ENCODE peak calls at places on chromosomes 6 and 20, in ten cellular contexts. Q is mammary epithelial cell; W is CD8-positive, alpha-beta T cell; O is fibroblast of lung; S is adrenal gland; P is esophagus squamous epithelium; T is tibial nerve; X is psoas muscle; V is keratinocyte; K is mucosa of descending colon. U is an unnamed sample. For H3K4me1, the result is how much of the 10 kb centered on the place peaks cover.

GRCh38 chr6:160042788-160043301 is 74.0 kb downstream of the IGF2R start:
- DNase-seq in Q (peak), W (no peak), O (peak), S (peak), P (no peak), T (no peak), X (no peak), V (no peak), K (no peak), U (no peak)

GRCh38 chr6:56595490-56596122 is 47.1 kb downstream of the DST start:
- DNase-seq in Q (peak), W (peak), O (peak), S (no peak), P (no peak), T (no peak), X (no peak), V (no peak), K (no peak), U (peak)

GRCh38 chr20:3595541-3595940 is 67.7 kb downstream of the GFRA4 start:
- DNase-seq in Q (no peak), W (no peak), O (no peak), S (no peak), P (no peak), T (no peak), X (no peak), V (no peak), K (no peak), U (no peak)

GRCh38 chr6:105318660-105319059 is 84.2 kb downstream of the PREP start:
- DNase-seq in Q (peak), W (no peak), O (peak), S (no peak), P (no peak), T (no peak), X (no peak), V (peak), K (no peak), U (no peak)

GRCh38 chr6:34243901-34244884 is 4.6 kb downstream of the SMIM29 start:
- DNase-seq in Q (peak), W (peak), O (peak), S (peak), P (no peak), T (peak), X (peak), V (peak), K (no peak), U (peak)

GRCh38 chr20:4957939-4958362 is 43.4 kb downstream of the SLC23A2 start:
- DNase-seq in Q (no peak), W (no peak), O (peak), S (no peak), P (no peak), T (no peak), X (no peak), V (no peak), K (no peak), U (no peak)

GRCh38 chr6:167238694-167239467 is 52.2 kb upstream of the UNC93A start:
- DNase-seq in Q (no peak), W (no peak), O (no peak), S (no peak), P (no peak), T (no peak), X (no peak), V (no peak), K (no peak), U (no peak)

GRCh38 chr20:46592580-46593362 is 42.3 kb upstream of the OCSTAMP start:
- DNase-seq in Q (no peak), W (no peak), O (no peak), S (no peak), P (no peak), T (no peak), X (no peak), V (no peak), K (no peak), U (peak)

GRCh38 chr6:21992178-21992967 is 304.5 kb downstream of the PRL start:
- DNase-seq in Q (peak), W (no peak), O (peak), S (no peak), P (no peak), T (no peak), X (no peak), V (no peak), K (no peak), U (no peak)

DNA sequence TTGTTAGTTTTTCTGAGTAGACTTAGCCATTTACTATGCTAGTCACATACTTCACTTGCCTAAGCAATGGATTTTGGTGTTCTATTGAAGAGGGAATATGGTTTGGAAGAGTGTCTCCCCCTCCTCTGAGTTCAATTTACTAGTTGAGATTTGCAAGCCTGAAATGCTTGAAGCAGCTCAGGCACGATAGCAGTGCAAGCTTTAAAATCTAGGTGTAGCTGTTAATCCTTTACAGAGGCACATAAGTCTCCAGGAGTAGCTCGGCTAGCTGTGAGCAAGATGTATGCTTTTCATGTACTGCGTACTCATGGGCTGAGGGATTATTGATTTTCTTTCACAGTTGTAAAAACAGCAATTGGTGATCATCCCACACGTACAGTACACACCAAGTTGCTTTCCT is 745 bp downstream of the FLRT3 start:
- DNase-seq in Q (peak), W (no peak), O (peak), S (no peak), P (no peak), T (no peak), X (no peak), V (no peak), K (no peak), U (no peak)
- TF ChIP-seq CTCF in Q (peak), W (no peak), O (no peak), S (no peak), P (no peak), T (no peak), X (no peak), V (no peak), K (no peak), U (no peak)

GRCh38 chr6:11211235-11211634 is 21.2 kb downstream of the NEDD9 start:
- DNase-seq in Q (no peak), W (no peak), O (peak), S (no peak), P (no peak), T (no peak), X (no peak), V (no peak), K (no peak), U (no peak)
- H3K4me1 ChIP-seq in Q (under half), W (under half), O (under half), S (under half), P (under half), T (half or more), X (half or more), V (half or more), K (under half), U (under half)

DNA sequence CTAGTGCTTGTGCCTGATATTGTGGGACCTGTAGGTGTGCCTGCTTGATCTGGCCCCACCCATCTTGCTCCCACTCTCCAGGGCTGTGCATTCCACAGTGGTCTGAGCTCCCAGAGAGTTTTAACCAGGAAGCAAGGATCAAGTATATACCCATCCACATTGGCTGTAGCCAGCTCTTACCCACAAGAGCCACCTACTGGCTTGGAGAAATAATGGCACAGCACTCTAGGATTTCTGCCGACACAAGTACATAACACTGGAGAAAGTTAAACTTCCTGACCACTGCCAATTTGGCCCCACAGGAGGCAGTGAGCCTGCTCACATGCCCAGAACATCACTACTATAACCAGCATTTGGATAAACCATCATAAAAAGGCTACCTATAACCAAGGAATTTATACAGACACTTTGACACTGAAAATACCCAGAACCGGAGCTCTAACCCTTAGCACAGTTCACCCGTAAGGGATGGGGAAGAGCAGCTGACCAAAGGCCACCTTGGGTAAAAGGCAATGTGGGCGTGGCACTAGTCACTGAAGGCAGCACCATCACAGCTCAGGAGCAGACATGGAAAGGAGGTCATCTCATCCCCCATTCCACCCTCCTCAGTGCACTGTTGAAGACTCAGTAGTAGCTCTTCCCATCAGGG is 440.4 kb downstream of the BTBD3 start:
- DNase-seq in Q (peak), W (no peak), O (no peak), S (no peak), P (no peak), T (no peak), X (no peak), V (no peak), K (no peak), U (peak)
- TF ChIP-seq CTCF in Q (peak), W (no peak), O (peak), S (no peak), P (no peak), T (no peak), X (no peak), V (peak), K (no peak), U (peak)

GRCh38 chr6:35493307-35493983 is 3.4 kb downstream of the TEAD3 start:
- DNase-seq in Q (no peak), W (no peak), O (no peak), S (no peak), P (no peak), T (no peak), X (no peak), V (no peak), K (no peak), U (no peak)
- H3K4me1 ChIP-seq in Q (half or more), W (under half), O (under half), S (under half), P (half or more), T (under half), X (half or more), V (half or more), K (under half), U (under half)

GRCh38 chr6:63193324-63193723 is 17.9 kb upstream of the FKBP1C start:
- DNase-seq in Q (no peak), W (no peak), O (no peak), S (no peak), P (no peak), T (no peak), X (no peak), V (no peak), K (no peak), U (no peak)

GRCh38 chr6:63186970-63187369 is 24.3 kb upstream of the FKBP1C start:
- DNase-seq in Q (no peak), W (no peak), O (no peak), S (no peak), P (no peak), T (no peak), X (no peak), V (no peak), K (no peak), U (no peak)

GRCh38 chr6:63188828-63189227 is 22.4 kb upstream of the FKBP1C start:
- DNase-seq in Q (no peak), W (no peak), O (no peak), S (no peak), P (no peak), T (no peak), X (no peak), V (no peak), K (no peak), U (no peak)
- TF ChIP-seq CTCF in Q (no peak), W (no peak), O (no peak), S (no peak), P (no peak), T (no peak), X (no peak), V (no peak), K (no peak), U (no peak)

GRCh38 chr6:14639983-14640599 is 522.5 kb downstream of the CD83 start:
- DNase-seq in Q (no peak), W (no peak), O (no peak), S (no peak), P (no peak), T (no peak), X (no peak), V (no peak), K (no peak), U (peak)

GRCh38 chr6:14635933-14636599 is 518.5 kb downstream of the CD83 start:
- DNase-seq in Q (no peak), W (no peak), O (no peak), S (no peak), P (no peak), T (no peak), X (no peak), V (no peak), K (no peak), U (no peak)

GRCh38 chr6:14638932-14639875 is 521.6 kb downstream of the CD83 start:
- DNase-seq in Q (no peak), W (no peak), O (peak), S (no peak), P (no peak), T (no peak), X (peak), V (no peak), K (no peak), U (no peak)

GRCh38 chr6:14640631-14641030 is 523.1 kb downstream of the CD83 start:
- DNase-seq in Q (no peak), W (no peak), O (no peak), S (no peak), P (no peak), T (no peak), X (no peak), V (no peak), K (no peak), U (no peak)

GRCh38 chr6:14638562-14638931 is 521.0 kb downstream of the CD83 start:
- DNase-seq in Q (no peak), W (no peak), O (no peak), S (no peak), P (no peak), T (no peak), X (no peak), V (no peak), K (no peak), U (no peak)
- H3K4me1 ChIP-seq in Q (under half), W (under half), O (under half), S (under half), P (under half), T (under half), X (under half), V (under half), K (under half), U (under half)

DNA sequence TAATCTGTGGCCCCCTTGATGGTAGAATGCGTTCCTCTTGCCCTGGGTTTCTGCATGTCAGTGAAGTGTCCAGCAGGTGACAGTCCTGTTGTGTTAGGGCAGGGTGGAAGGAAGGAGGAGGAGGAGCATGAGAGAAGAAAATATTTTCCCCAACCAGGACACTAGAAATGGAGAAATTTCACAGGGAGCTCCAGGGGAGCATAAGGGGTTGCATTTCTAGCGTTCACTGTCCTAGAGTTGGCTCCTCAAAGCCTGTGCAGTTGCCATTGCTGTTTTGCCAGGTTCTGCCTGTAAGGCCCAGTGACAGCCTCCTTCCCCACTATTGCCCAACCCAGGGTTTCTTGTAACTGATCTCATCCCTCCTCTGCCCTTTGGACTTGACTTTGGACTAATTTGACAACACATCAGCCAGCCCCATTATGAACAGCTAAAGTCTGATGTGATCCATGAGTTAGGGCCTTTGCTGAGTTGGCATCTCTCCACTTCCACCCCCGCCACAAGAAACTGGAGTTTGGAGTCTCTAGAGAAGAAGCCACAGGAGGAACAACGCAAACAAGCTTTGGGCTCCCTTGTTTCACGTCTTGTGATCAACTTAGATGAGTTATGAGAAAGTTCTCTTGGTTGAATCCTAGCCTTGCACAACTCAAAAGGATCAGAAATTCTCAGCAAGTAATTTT is 14.0 kb upstream of the FAM50B start:
- DNase-seq in Q (no peak), W (no peak), O (no peak), S (peak), P (no peak), T (no peak), X (peak), V (no peak), K (no peak), U (no peak)
- TF ChIP-seq CTCF in Q (no peak), W (no peak), O (no peak), S (no peak), P (no peak), T (no peak), X (peak), V (no peak), K (no peak), U (no peak)

GRCh38 chr6:168334072-168334471 is 14.5 kb upstream of the DACT2 start:
- DNase-seq in Q (no peak), W (no peak), O (no peak), S (no peak), P (no peak), T (no peak), X (no peak), V (no peak), K (no peak), U (no peak)
- H3K4me1 ChIP-seq in Q (under half), W (under half), O (under half), S (under half), P (under half), T (under half), X (under half), V (under half), K (under half), U (under half)

DNA sequence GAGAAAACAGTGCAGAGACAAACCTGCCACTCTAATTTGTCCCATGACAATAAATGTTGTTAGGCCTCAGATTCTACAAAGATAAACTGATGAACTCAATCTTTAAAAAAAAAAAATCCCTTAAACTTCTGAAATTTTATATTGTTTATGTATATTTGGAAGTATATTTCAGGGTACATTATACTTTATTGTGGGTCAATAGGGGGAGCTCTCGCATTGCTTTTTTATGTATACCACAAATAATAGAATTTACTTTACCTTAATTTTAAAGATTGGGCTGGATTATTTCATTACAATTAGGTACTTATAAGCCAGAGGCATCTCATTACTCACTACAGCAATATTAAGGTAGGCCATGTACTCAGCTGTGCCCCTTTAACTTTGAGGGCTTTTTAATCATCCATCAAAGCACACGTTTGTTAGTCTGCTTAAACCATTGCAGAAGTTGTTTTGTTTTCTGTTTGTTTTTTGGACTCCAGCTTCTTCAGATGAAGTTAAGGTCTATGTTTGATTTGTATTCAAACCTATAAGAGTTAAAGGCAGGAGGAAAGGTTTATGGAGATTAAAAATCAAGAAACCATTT is 56.3 kb upstream of the EYA4 start:
- DNase-seq in Q (no peak), W (no peak), O (peak), S (no peak), P (no peak), T (no peak), X (no peak), V (no peak), K (no peak), U (no peak)
- TF ChIP-seq CTCF in Q (peak), W (no peak), O (no peak), S (peak), P (no peak), T (peak), X (peak), V (peak), K (no peak), U (peak)

U was measured in H9.